ENCODE peak calls at places on chromosomes 5 and 9, in seven cellular contexts. O, E, N, F, V, K and Z are unnamed samples.

GRCh38 chr9:72858089-72858912 is 94.6 kb downstream of the ALDH1A1 start:
- DNase-seq in V (peak; percentile 26), N (no peak), K (no peak), F (peak; percentile 24), E (peak; percentile 45), O (no peak), Z (peak; percentile 84)

GRCh38 chr9:20526500-20527319 is 95.6 kb downstream of the MLLT3 start:
- DNase-seq in N (no peak), K (peak; percentile 43), V (no peak), F (peak; percentile 7), O (no peak), E (no peak), Z (no peak)

GRCh38 chr5:15304914-15305834 is 194.8 kb upstream of the FBXL7 start:
- DNase-seq in K (no peak), O (no peak), N (no peak), V (no peak), F (no peak), E (no peak), Z (no peak)

GRCh38 chr5:110150199-110150598 is 460.5 kb downstream of the MAN2A1 start:
- DNase-seq in V (no peak), F (no peak), O (no peak), K (no peak), N (no peak), E (no peak), Z (no peak)

GRCh38 chr5:134420326-134420725 is 8.6 kb upstream of the CDKN2AIPNL start:
- DNase-seq in V (no peak), O (no peak), E (no peak), K (no peak), F (peak; percentile 25), N (no peak), Z (no peak)

GRCh38 chr5:177546262-177546741 is 8.1 kb downstream of the FAM193B start:
- DNase-seq in V (peak; percentile 87), E (peak; percentile 93), K (no peak), F (peak; percentile 98), O (no peak), N (no peak), Z (no peak)

GRCh38 chr5:7533941-7534340 is 138.0 kb downstream of the ADCY2 start:
- DNase-seq in K (no peak), F (no peak), O (no peak), N (no peak), V (no peak), E (no peak), Z (no peak)

GRCh38 chr9:21506910-21507795 is 25.0 kb upstream of the IFNE start:
- DNase-seq in K (no peak), E (peak; percentile 71), V (peak; percentile 79), N (no peak), O (no peak), F (peak; percentile 89), Z (no peak)

GRCh38 chr5:116747881-116748280 is 173.3 kb upstream of the SEMA6A start:
- DNase-seq in F (no peak), N (no peak), O (no peak), V (no peak), E (no peak), K (no peak), Z (no peak)

GRCh38 chr5:20972419-20972925 is 984.5 kb upstream of the CDH18 start:
- DNase-seq in O (peak; percentile 7), V (peak; percentile 39), E (no peak), K (peak; percentile 1), N (no peak), F (no peak), Z (peak; percentile 14)

GRCh38 chr5:56464935-56465756 is 232.0 kb upstream of the ANKRD55 start:
- DNase-seq in E (no peak), N (no peak), K (no peak), V (no peak), F (no peak), O (no peak), Z (no peak)

GRCh38 chr5:13510616-13511015 is 433.9 kb downstream of the DNAH5 start:
- DNase-seq in N (no peak), F (no peak), E (no peak), V (no peak), K (no peak), O (no peak), Z (no peak)

GRCh38 chr5:117982691-117983090 is 1005.7 kb downstream of the DTWD2 start:
- DNase-seq in O (no peak), E (no peak), N (no peak), V (no peak), K (no peak), F (no peak), Z (no peak)

GRCh38 chr5:167049043-167049663 is 1242.3 kb upstream of the WWC1 start:
- DNase-seq in F (no peak), K (peak; percentile 32), E (peak; percentile 8), O (peak; percentile 52), N (no peak), V (peak; percentile 9), Z (peak; percentile 71)

GRCh38 chr5:1390333-1390732 is 45.4 kb upstream of the CLPTM1L start:
- DNase-seq in K (no peak), O (no peak), E (no peak), V (no peak), N (no peak), F (no peak), Z (no peak)

GRCh38 chr9:113343732-113344231 is 3.7 kb upstream of the WDR31 start:
- DNase-seq in N (no peak), V (no peak), K (no peak), O (no peak), E (peak; percentile 11), F (peak; percentile 58), Z (peak; percentile 87)

GRCh38 chr5:181159286-181160143 is 12.1 kb downstream of the OR2V2 start:
- DNase-seq in N (peak; percentile 93), F (peak; percentile 78), E (peak; percentile 88), V (peak; percentile 53), K (peak; percentile 90), O (peak; percentile 68), Z (peak; percentile 91)

GRCh38 chr5:91296691-91297143 is 86.4 kb downstream of the ARRDC3 start:
- DNase-seq in V (no peak), K (no peak), O (no peak), N (no peak), E (peak; percentile 81), F (no peak), Z (no peak)

GRCh38 chr9:35937227-35937626 is 20.7 kb downstream of the OR2S2 start:
- DNase-seq in E (no peak), O (no peak), K (no peak), N (no peak), V (no peak), F (peak; percentile 48), Z (no peak)

GRCh38 chr9:89625721-89626687 is 21.2 kb downstream of the GADD45G start:
- DNase-seq in O (no peak), F (no peak), V (no peak), K (no peak), E (no peak), N (no peak), Z (no peak)

GRCh38 chr9:89519393-89519805 is 21.5 kb upstream of the SEMA4D start:
- DNase-seq in N (no peak), V (peak; percentile 33), K (peak; percentile 32), O (no peak), E (no peak), F (no peak), Z (no peak)

GRCh38 chr5:93789173-93790070 is 48.0 kb upstream of the POU5F2 start:
- DNase-seq in V (peak; percentile 56), F (peak; percentile 81), E (peak; percentile 52), K (no peak), N (no peak), O (no peak), Z (no peak)

GRCh38 chr9:88197016-88197415 is 58.7 kb upstream of the SPATA31C2 start:
- DNase-seq in E (peak; percentile 64), V (no peak), N (no peak), K (no peak), F (peak; percentile 23), O (no peak), Z (no peak)